ENCODE peak calls at places on chromosomes 2 and 18, in ten cellular contexts. S is cardiac fibroblast, M is choroid plexus epithelial cell, G is GM12865, Q is AG10803, P is uterus, T is GM10248, I is endothelial cell, W is left ventricle myocardium inferior, U is WTC11. B is an unnamed sample.
A peak's percentile ranks its signal among the peaks of the same experiment; 100 is the strongest.

GRCh38 chr2:138948070-138948539 is 167.9 kb upstream of the NXPH2 start:
- DNase-seq in S (peak; percentile 92), M (peak; percentile 98), G (peak; percentile 48), Q (peak; percentile 83), P (no peak), T (peak; percentile 8), I (no peak), W (no peak), U (no peak), B (peak; percentile 99)

GRCh38 chr18:8895987-8896619 is 190.7 kb downstream of the MTCL1 start:
- DNase-seq in S (peak; percentile 80), M (peak; percentile 34), G (no peak), Q (peak; percentile 99), P (no peak), T (no peak), I (no peak), W (no peak), U (no peak), B (peak; percentile 60)

GRCh38 chr2:85930129-85931124 is 41.6 kb upstream of the ST3GAL5 start:
- DNase-seq in S (peak; percentile 37), M (no peak), G (no peak), Q (peak; percentile 30), P (no peak), T (no peak), I (no peak), W (no peak), U (no peak), B (no peak)

GRCh38 chr2:150598383-150598782 is 110.9 kb upstream of the RND3 start:
- DNase-seq in S (peak; percentile 36), M (peak; percentile 49), G (no peak), Q (peak; percentile 29), P (no peak), T (no peak), I (no peak), W (no peak), U (no peak), B (no peak)

GRCh38 chr2:101113441-101114267 is 37.5 kb downstream of the TBC1D8 start:
- DNase-seq in S (peak; percentile 87), M (peak; percentile 97), G (peak; percentile 38), Q (peak; percentile 93), P (peak; percentile 41), T (no peak), I (no peak), W (no peak), U (peak; percentile 30), B (no peak)

GRCh38 chr2:232419245-232420072 is 12.8 kb downstream of the ALPG start:
- DNase-seq in S (no peak), M (no peak), G (no peak), Q (no peak), P (no peak), T (no peak), I (no peak), W (no peak), U (peak; percentile 49), B (no peak)

GRCh38 chr18:68148862-68149261 is 566.0 kb downstream of the TMX3 start:
- DNase-seq in S (no peak), M (no peak), G (no peak), Q (no peak), P (no peak), T (no peak), I (no peak), W (no peak), U (no peak), B (no peak)

GRCh38 chr2:201411421-201411820 is 39.8 kb downstream of the TRAK2 start:
- DNase-seq in S (peak; percentile 79), M (peak; percentile 69), G (no peak), Q (peak; percentile 90), P (no peak), T (no peak), I (no peak), W (no peak), U (no peak), B (no peak)

GRCh38 chr2:100983684-100984310 is 18.3 kb upstream of the RPL31 start:
- DNase-seq in S (no peak), M (no peak), G (no peak), Q (no peak), P (no peak), T (no peak), I (no peak), W (no peak), U (no peak), B (no peak)

GRCh38 chr2:237664151-237664550 is 36.8 kb downstream of the LRRFIP1 start:
- DNase-seq in S (no peak), M (no peak), G (no peak), Q (no peak), P (no peak), T (no peak), I (no peak), W (peak; percentile 67), U (no peak), B (no peak)

GRCh38 chr2:140808211-140808610 is 1322.6 kb downstream of the LRP1B start:
- DNase-seq in S (no peak), M (no peak), G (no peak), Q (no peak), P (no peak), T (no peak), I (no peak), W (no peak), U (no peak), B (no peak)

GRCh38 chr2:227188292-227188691 is 23.9 kb downstream of the COL4A3 start:
- DNase-seq in S (peak; percentile 46), M (peak; percentile 80), G (peak; percentile 83), Q (peak; percentile 27), P (peak; percentile 27), T (no peak), I (no peak), W (no peak), U (no peak), B (no peak)

GRCh38 chr18:21509062-21509461 is 91.4 kb downstream of the ESCO1 start:
- DNase-seq in S (no peak), M (no peak), G (no peak), Q (no peak), P (no peak), T (no peak), I (no peak), W (no peak), U (no peak), B (no peak)

GRCh38 chr2:188676012-188676405 is 298.2 kb upstream of the COL3A1 start:
- DNase-seq in S (peak; percentile 69), M (peak; percentile 91), G (no peak), Q (peak; percentile 53), P (no peak), T (no peak), I (no peak), W (no peak), U (no peak), B (no peak)

DNA sequence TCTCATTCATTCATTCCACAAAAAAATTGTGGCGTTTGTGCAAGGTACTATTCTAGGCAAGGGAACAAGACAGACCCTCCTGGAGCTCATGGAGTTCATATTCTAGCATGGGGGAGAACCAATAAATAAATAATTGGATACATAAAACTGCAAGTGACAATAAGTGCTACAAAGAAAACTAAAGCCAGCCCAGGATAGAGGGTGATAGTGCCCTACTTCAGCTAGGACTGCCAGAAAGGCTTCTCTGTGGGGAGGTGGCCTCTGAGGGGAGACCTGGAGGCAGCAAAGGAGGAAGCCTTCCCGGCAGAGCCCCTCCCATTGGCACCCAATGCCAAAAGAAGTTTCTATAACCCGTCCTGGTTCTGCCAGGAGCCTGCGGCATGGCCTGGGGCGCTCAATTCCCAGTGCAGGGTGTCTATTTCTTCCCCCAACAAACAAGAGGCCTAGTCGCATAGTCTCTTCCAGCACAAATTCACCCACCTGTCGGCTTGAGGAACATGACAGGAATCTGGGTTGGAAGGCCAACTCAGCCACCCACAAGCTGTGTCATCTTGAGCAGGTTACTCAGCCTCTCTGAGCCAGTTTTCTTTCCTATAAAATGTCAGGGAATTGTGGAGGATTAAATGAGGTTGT is 94.4 kb downstream of the ZFP36L2 start:
- DNase-seq in S (no peak), M (no peak), G (no peak), Q (no peak), P (no peak), T (peak; percentile 15), I (no peak), W (no peak), U (no peak), B (no peak)
- TF ChIP-seq CTCF in S (no peak), M (no peak), G (no peak), Q (no peak), P (no peak), T (no peak), I (no peak), W (no peak), U (no peak), B (no peak)

GRCh38 chr2:146734042-146734715 is 1110.7 kb upstream of the ACVR2A start:
- DNase-seq in S (peak; percentile 85), M (peak; percentile 90), G (peak; percentile 40), Q (peak; percentile 59), P (no peak), T (peak; percentile 8), I (peak; percentile 28), W (no peak), U (no peak), B (peak; percentile 45)
- TF ChIP-seq CTCF in S (peak; percentile 36), M (peak; percentile 59), G (peak; percentile 28), Q (peak; percentile 61), P (peak; percentile 58), T (peak; percentile 33), I (peak; percentile 62), W (peak; percentile 58), U (peak; percentile 29), B (peak; percentile 55)

GRCh38 chr18:64019922-64020756 is 50.3 kb downstream of the SERPINB8 start:
- DNase-seq in S (no peak), M (no peak), G (no peak), Q (no peak), P (no peak), T (no peak), I (no peak), W (no peak), U (no peak), B (no peak)

GRCh38 chr18:64017870-64018269 is 48.0 kb downstream of the SERPINB8 start:
- DNase-seq in S (peak; percentile 34), M (peak; percentile 61), G (peak; percentile 38), Q (peak; percentile 11), P (no peak), T (no peak), I (no peak), W (no peak), U (no peak), B (no peak)
- TF ChIP-seq CTCF in S (peak; percentile 44), M (peak; percentile 55), G (peak; percentile 31), Q (peak; percentile 59), P (no peak), T (peak; percentile 44), I (peak; percentile 49), W (peak; percentile 63), U (peak; percentile 31), B (peak; percentile 33)

GRCh38 chr18:22985250-22985649 is 52.1 kb downstream of the RBBP8 start:
- DNase-seq in S (no peak), M (no peak), G (no peak), Q (no peak), P (no peak), T (no peak), I (no peak), W (no peak), U (no peak), B (no peak)

GRCh38 chr18:22987547-22988182 is 54.5 kb downstream of the RBBP8 start:
- DNase-seq in S (no peak), M (no peak), G (no peak), Q (no peak), P (no peak), T (no peak), I (no peak), W (no peak), U (no peak), B (no peak)

GRCh38 chr18:22983175-22983574 is 50.0 kb downstream of the RBBP8 start:
- DNase-seq in S (peak; percentile 74), M (peak; percentile 78), G (peak; percentile 24), Q (peak; percentile 69), P (no peak), T (peak; percentile 20), I (no peak), W (no peak), U (no peak), B (peak; percentile 47)

GRCh38 chr18:22988208-22988607 is 55.1 kb downstream of the RBBP8 start:
- DNase-seq in S (no peak), M (no peak), G (peak; percentile 19), Q (no peak), P (no peak), T (peak; percentile 22), I (no peak), W (no peak), U (no peak), B (no peak)
- TF ChIP-seq CTCF in S (no peak), M (no peak), G (no peak), Q (no peak), P (no peak), T (no peak), I (no peak), W (no peak), U (no peak), B (no peak)

B was measured in astrocyte of the cerebellum.